ENCODE peak calls at places on chromosomes 16 and 17, in ten cellular contexts. I is sigmoid colon, J is breast epithelium, V is HCT116, X is spleen, Y is H1, P is vagina, Z is transverse colon, W is GM12878, A is prostate gland. B is an unnamed sample.

GRCh38 chr17:67759355-67760171 is 41.8 kb downstream of the NOL11 start:
- DNase-seq in X (peak; percentile 76), V (no peak), I (peak; percentile 65), P (no peak), Y (no peak), J (no peak), A (no peak), Z (peak; percentile 13), W (no peak), B (peak; percentile 64)

GRCh38 chr17:5584971-5585794 is 874 bp upstream of the NLRP1 start:
- DNase-seq in W (no peak), A (no peak), I (no peak), J (no peak), V (no peak), P (peak; percentile 81), Y (no peak), Z (no peak), X (no peak), B (no peak)

GRCh38 chr17:72661093-72661944 is 431.2 kb downstream of the SLC39A11 start:
- DNase-seq in Z (no peak), I (no peak), W (no peak), V (peak; percentile 97), A (peak; percentile 77), P (no peak), Y (no peak), J (peak; percentile 30), X (no peak), B (no peak)

GRCh38 chr16:15822957-15823356 is 33.9 kb downstream of the MYH11 start:
- DNase-seq in V (no peak), A (peak; percentile 63), X (peak; percentile 68), P (no peak), Z (peak; percentile 44), W (no peak), J (peak; percentile 90), Y (no peak), I (peak; percentile 97), B (no peak)

GRCh38 chr17:69607162-69607834 is 192.8 kb downstream of the MAP2K6 start:
- DNase-seq in W (peak; percentile 45), X (peak; percentile 79), P (no peak), I (peak; percentile 85), J (peak; percentile 67), Y (peak; percentile 25), A (peak; percentile 60), V (peak; percentile 57), Z (peak; percentile 75), B (peak; percentile 71)

GRCh38 chr17:298791-299450 is 53.7 kb downstream of the RPH3AL start:
- DNase-seq in Z (peak; percentile 27), W (no peak), P (no peak), I (peak; percentile 94), A (no peak), V (no peak), J (peak; percentile 49), X (peak; percentile 57), Y (no peak), B (no peak)

GRCh38 chr17:49681336-49681735 is 3.4 kb upstream of the SPOP start:
- DNase-seq in A (no peak), V (no peak), X (peak; percentile 29), P (no peak), W (no peak), Y (no peak), J (no peak), I (no peak), Z (no peak), B (no peak)

GRCh38 chr17:81130385-81131288 is 34.7 kb upstream of the PVALEF start:
- DNase-seq in Z (no peak), I (no peak), Y (no peak), P (no peak), W (no peak), A (no peak), J (no peak), X (no peak), V (no peak), B (no peak)

DNA sequence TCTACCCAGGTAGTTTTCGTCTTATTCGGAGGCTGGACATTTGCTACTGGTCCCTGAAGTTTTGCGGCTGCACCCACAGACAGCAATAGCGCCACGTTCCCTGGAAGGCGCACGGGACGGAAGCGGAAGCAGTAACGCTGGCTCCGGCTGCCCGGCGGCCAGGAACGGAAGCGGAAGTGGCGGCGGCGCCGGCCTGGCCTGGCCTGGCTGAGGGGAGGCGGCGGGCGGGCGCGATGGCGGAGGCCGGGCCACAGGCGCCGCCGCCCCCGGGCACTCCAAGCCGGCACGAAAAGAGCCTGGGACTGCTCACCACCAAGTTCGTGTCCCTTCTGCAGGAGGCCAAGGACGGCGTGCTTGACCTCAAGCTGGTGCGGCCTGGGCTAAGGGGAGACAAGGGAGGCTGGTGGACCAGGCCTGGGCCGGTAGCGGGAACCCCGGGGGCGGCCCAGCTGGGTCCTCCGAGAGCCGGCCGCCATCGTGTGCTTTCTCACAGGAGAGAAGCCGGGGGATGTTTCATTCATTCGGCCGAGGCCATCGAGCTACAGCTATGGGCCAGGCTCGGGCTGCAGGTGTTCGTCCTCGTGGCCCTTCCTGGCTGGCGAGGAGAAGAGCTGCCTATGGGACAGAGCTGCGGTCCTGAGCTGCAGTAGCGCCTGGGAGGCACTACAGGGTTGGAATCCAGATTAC is at the start of gene E2F4:
- DNase-seq in W (peak; percentile 66), A (peak; percentile 89), P (no peak), V (peak; percentile 85), X (peak; percentile 99), Y (no peak), I (peak; percentile 94), Z (peak; percentile 93), J (peak; percentile 85), B (peak; percentile 93)
- TF ChIP-seq POLR2AphosphoS5 in W (peak; percentile 70), A (peak; percentile 99), P (peak; percentile 75), V (peak; percentile 82), X (peak; percentile 99), Y (no peak), I (peak; percentile 85), Z (peak; percentile 81), J (peak; percentile 74), B (peak; percentile 75)

GRCh38 chr16:88678224-88678979 is 7.9 kb downstream of the SNAI3 start:
- DNase-seq in Z (no peak), J (no peak), A (no peak), P (no peak), I (no peak), V (no peak), Y (no peak), W (no peak), X (peak; percentile 76), B (no peak)

GRCh38 chr16:88677721-88678120 is 8.6 kb downstream of the SNAI3 start:
- DNase-seq in Y (no peak), J (no peak), I (no peak), W (no peak), Z (no peak), A (no peak), P (no peak), X (no peak), V (no peak), B (no peak)

GRCh38 chr16:88681709-88682451 is 4.4 kb downstream of the SNAI3 start:
- DNase-seq in A (no peak), I (no peak), P (no peak), X (peak; percentile 95), J (no peak), V (no peak), Y (no peak), W (peak; percentile 84), Z (peak; percentile 82), B (no peak)

GRCh38 chr16:88680554-88681083 is 5.7 kb downstream of the SNAI3 start:
- DNase-seq in A (no peak), I (no peak), Y (no peak), V (no peak), J (no peak), P (no peak), Z (no peak), W (no peak), X (no peak), B (no peak)

GRCh38 chr16:88681084-88681680 is 5.1 kb downstream of the SNAI3 start:
- DNase-seq in Y (peak; percentile 39), I (no peak), V (no peak), Z (peak; percentile 83), X (peak; percentile 93), J (no peak), W (no peak), P (no peak), A (no peak), B (no peak)
- TF ChIP-seq CTCF in Y (peak; percentile 92), I (no peak), V (peak; percentile 57), Z (peak; percentile 57), X (peak; percentile 47), J (no peak), W (peak; percentile 79), P (no peak), A (no peak), B (peak; percentile 44)

GRCh38 chr16:2008631-2009301 is 855 bp downstream of the ZNF598 start:
- DNase-seq in A (no peak), V (no peak), Z (no peak), P (no peak), J (no peak), Y (no peak), X (peak; percentile 82), I (no peak), W (no peak), B (no peak)

GRCh38 chr16:2007081-2007836 is 2.4 kb downstream of the ZNF598 start:
- DNase-seq in V (no peak), I (no peak), Y (no peak), X (peak; percentile 74), W (no peak), A (no peak), J (no peak), P (no peak), Z (no peak), B (no peak)

GRCh38 chr16:2009302-2009711 is 314 bp downstream of the ZNF598 start:
- DNase-seq in P (no peak), V (no peak), W (no peak), J (no peak), A (no peak), Z (no peak), I (no peak), X (peak; percentile 89), Y (no peak), B (no peak)

GRCh38 chr16:2006317-2006716 is 3.3 kb downstream of the ZNF598 start:
- DNase-seq in P (no peak), J (no peak), Y (no peak), W (no peak), A (no peak), X (peak; percentile 65), V (no peak), Z (no peak), I (no peak), B (no peak)

DNA sequence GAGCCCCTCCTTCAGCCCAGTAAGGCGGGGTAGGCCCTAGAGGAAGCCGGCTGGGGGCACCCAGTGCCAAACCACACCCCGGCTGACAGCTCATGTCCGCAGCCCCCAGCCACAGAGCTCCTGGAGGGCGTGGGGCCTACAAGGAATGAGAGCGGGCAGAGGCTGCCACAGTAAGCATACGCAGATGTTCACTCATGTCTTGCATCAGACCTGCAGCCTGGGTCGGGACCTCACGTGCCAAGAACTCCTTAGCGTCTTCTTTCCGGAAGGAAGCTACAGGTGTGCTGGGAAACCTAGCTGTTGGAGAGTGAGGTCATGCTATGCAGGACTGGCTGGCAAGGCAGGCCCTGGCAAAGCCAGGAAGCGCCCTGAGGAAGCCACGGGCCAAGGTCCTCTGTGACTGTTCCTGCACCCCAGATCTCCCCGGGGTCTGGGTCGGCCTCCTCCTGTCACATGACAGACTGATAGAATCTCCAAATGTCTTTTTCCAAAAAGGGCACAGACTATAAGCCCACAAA is 1.6 kb downstream of the ZNF598 start:
- DNase-seq in P (no peak), A (no peak), Z (peak; percentile 68), Y (no peak), I (no peak), J (peak; percentile 75), W (no peak), X (peak; percentile 79), V (no peak), B (no peak)
- TF ChIP-seq POLR2A in P (no peak), A (peak; percentile 27), Z (peak; percentile 52), Y (no peak), I (no peak), J (no peak), W (peak; percentile 32), X (no peak), V (no peak), B (no peak)

DNA sequence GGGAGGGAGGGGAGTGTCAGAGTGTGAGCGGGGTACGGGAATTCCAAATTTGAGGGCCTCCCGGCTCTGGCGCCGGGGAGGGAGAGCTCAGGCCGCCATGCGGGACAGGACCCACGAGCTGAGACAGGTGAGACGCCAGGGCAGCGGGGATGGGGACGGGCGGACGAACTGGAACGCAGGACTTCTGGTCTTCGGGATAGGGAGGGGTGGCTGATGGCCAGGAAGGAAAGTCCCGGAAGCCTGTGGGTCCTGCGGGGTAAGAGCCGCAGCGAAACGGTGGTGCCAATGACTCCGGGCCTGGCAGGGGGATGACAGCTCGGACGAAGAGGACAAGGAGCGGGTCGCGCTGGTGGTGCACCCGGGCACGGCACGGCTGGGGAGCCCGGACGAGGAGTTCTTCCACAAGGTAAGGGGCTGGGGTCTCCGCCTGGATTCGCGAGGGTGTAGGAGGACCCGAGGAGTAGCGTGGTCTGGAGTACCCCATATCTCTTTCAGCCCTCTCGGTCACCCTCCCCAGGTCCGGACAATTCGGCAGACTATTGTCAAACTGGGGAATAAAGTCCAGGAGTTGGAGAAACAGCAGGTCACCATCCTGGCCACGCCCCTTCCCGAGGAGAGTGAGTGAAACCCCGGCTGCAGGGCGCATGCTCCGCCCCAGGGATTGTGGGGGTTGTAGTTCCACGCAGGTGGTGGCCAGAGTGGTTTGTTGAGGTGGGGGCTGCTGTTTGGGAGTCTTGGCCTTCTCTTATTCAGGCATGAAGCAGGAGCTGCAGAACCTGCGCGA is 543 bp downstream of the STX4 start:
- DNase-seq in Z (peak; percentile 94), A (peak; percentile 90), Y (no peak), W (peak; percentile 54), I (peak; percentile 96), V (peak; percentile 43), P (peak; percentile 95), J (peak; percentile 91), X (peak; percentile 97), B (peak; percentile 95)
- TF ChIP-seq POLR2AphosphoS5 in Z (peak; percentile 78), A (peak; percentile 95), Y (no peak), W (peak; percentile 29), I (peak; percentile 90), V (peak; percentile 57), P (peak; percentile 77), J (no peak), X (peak; percentile 75), B (no peak)

B was measured in suprapubic skin.